ENCODE peak calls at places on chromosomes 11 and 22, in seven cellular contexts. P, V, H, Q, M, K and W are unnamed samples.

GRCh38 chr22:29635734-29636357 is 32.4 kb downstream of the NF2 start:
- DNase-seq in K (peak), Q (no peak), V (no peak), P (peak), H (peak), M (no peak), W (peak)

GRCh38 chr22:31235076-31235475 is 23.0 kb downstream of the LIMK2 start:
- DNase-seq in M (no peak), P (no peak), H (no peak), K (no peak), Q (no peak), V (no peak), W (no peak)

GRCh38 chr11:65424200-65425104 is 1.9 kb downstream of the NEAT1 start:
- DNase-seq in M (peak), K (no peak), Q (no peak), H (no peak), V (no peak), P (peak), W (peak)

GRCh38 chr11:35709386-35709785 is 46.8 kb downstream of the TRIM44 start:
- DNase-seq in M (no peak), H (no peak), V (no peak), Q (no peak), P (no peak), K (no peak), W (no peak)

GRCh38 chr22:44271010-44271500 is 41.7 kb downstream of the SHISAL1 start:
- DNase-seq in K (no peak), H (no peak), Q (no peak), M (no peak), V (no peak), P (no peak), W (no peak)

GRCh38 chr11:67561971-67562560 is 21.5 kb upstream of the GSTP1 start:
- DNase-seq in P (no peak), Q (peak), M (no peak), H (no peak), V (no peak), K (no peak), W (no peak)

GRCh38 chr11:117970400-117971024 is 15.7 kb upstream of the IL10RA start:
- DNase-seq in Q (no peak), H (no peak), V (peak), P (no peak), M (no peak), K (no peak), W (no peak)

GRCh38 chr11:47553417-47553746 is 450 bp upstream of the CELF1 start:
- DNase-seq in K (no peak), V (no peak), Q (no peak), P (no peak), H (no peak), M (no peak), W (no peak)

GRCh38 chr11:72786305-72787261 is 7.3 kb downstream of the STARD10 start:
- DNase-seq in V (peak), P (no peak), H (no peak), Q (no peak), M (no peak), K (no peak), W (no peak)

GRCh38 chr11:115500547-115501503 is 3.4 kb downstream of the CADM1 start:
- DNase-seq in M (no peak), K (no peak), Q (no peak), H (no peak), V (no peak), P (no peak), W (no peak)

GRCh38 chr22:30210235-30210831 is 36.2 kb downstream of the LIF start:
- DNase-seq in Q (no peak), M (no peak), K (no peak), H (no peak), P (peak), V (no peak), W (peak)

GRCh38 chr22:29628982-29629381 is 25.5 kb downstream of the NF2 start:
- DNase-seq in Q (no peak), P (no peak), V (no peak), M (no peak), K (no peak), H (no peak), W (no peak)

GRCh38 chr11:112817376-112817775 is 143.8 kb upstream of the NCAM1 start:
- DNase-seq in V (no peak), K (no peak), P (no peak), Q (no peak), M (no peak), H (no peak), W (no peak)

GRCh38 chr22:29470159-29470855 is 9.7 kb upstream of the NEFH start:
- DNase-seq in K (peak), Q (peak), V (peak), M (peak), P (peak), H (no peak), W (no peak)

GRCh38 chr11:60208146-60208895 is 25.4 kb upstream of the MS4A6A start:
- DNase-seq in K (no peak), H (no peak), Q (no peak), P (peak), V (no peak), M (no peak), W (peak)